ENCODE peak calls at places on chromosome 19, in ten cellular contexts. Q is AG04449; P is Daoy; J is cardiac muscle cell; D is amniotic epithelial cell; B is HS-5; G is GM12865; E is HFF-Myc; Z is CD4-positive, alpha-beta memory T cell; Y is heart right ventricle. L is an unnamed sample.

GRCh38 chr19:38559428-38560401 is 58.0 kb downstream of the MAP4K1 start:
- DNase-seq in Q (no peak), P (no peak), J (no peak), D (peak; percentile 31), B (no peak), G (peak; percentile 96), E (no peak), Z (peak; percentile 47), Y (no peak), L (peak; percentile 21)

GRCh38 chr19:16198363-16198636 is 589 bp downstream of the AP1M1 start:
- DNase-seq in Q (no peak), P (no peak), J (no peak), D (no peak), B (no peak), G (no peak), E (no peak), Z (no peak), Y (no peak), L (no peak)

GRCh38 chr19:17036640-17037039 is 10.0 kb upstream of the CPAMD8 start:
- DNase-seq in Q (no peak), P (no peak), J (no peak), D (no peak), B (no peak), G (no peak), E (no peak), Z (no peak), Y (no peak), L (no peak)

GRCh38 chr19:15468675-15469512 is 4.5 kb upstream of the RASAL3 start:
- DNase-seq in Q (no peak), P (no peak), J (no peak), D (no peak), B (no peak), G (no peak), E (no peak), Z (no peak), Y (no peak), L (no peak)

GRCh38 chr19:41192574-41193419 is at the start of gene CYP2S1:
- DNase-seq in Q (no peak), P (peak; percentile 65), J (peak; percentile 11), D (no peak), B (no peak), G (no peak), E (no peak), Z (peak; percentile 17), Y (no peak), L (no peak)

GRCh38 chr19:16249826-16250434 is 52.2 kb downstream of the AP1M1 start:
- DNase-seq in Q (peak; percentile 28), P (no peak), J (peak; percentile 27), D (peak; percentile 34), B (peak; percentile 2), G (no peak), E (peak; percentile 32), Z (no peak), Y (no peak), L (no peak)

GRCh38 chr19:4830768-4831265 is 695 bp downstream of the TICAM1 start:
- DNase-seq in Q (no peak), P (no peak), J (no peak), D (no peak), B (no peak), G (no peak), E (no peak), Z (no peak), Y (no peak), L (no peak)

GRCh38 chr19:47109177-47109540 is 4.4 kb downstream of the ZC3H4 start:
- DNase-seq in Q (no peak), P (no peak), J (no peak), D (no peak), B (no peak), G (no peak), E (no peak), Z (no peak), Y (no peak), L (no peak)

GRCh38 chr19:31974941-31975340 is 370.5 kb upstream of the ZNF507 start:
- DNase-seq in Q (no peak), P (no peak), J (no peak), D (no peak), B (no peak), G (no peak), E (no peak), Z (no peak), Y (no peak), L (no peak)

GRCh38 chr19:3712663-3713531 is 4.7 kb downstream of the TJP3 start:
- DNase-seq in Q (no peak), P (no peak), J (no peak), D (no peak), B (no peak), G (no peak), E (no peak), Z (no peak), Y (no peak), L (no peak)

GRCh38 chr19:15038304-15038703 is 11.0 kb upstream of the CASP14 start:
- DNase-seq in Q (no peak), P (no peak), J (no peak), D (no peak), B (no peak), G (no peak), E (no peak), Z (no peak), Y (no peak), L (no peak)

GRCh38 chr19:55536951-55537740 is at the start of gene SBK2:
- DNase-seq in Q (no peak), P (no peak), J (no peak), D (no peak), B (no peak), G (no peak), E (no peak), Z (no peak), Y (no peak), L (no peak)

GRCh38 chr19:32203161-32203560 is 142.2 kb upstream of the ZNF507 start:
- DNase-seq in Q (no peak), P (no peak), J (no peak), D (no peak), B (no peak), G (no peak), E (no peak), Z (no peak), Y (no peak), L (no peak)

GRCh38 chr19:15218501-15218900 is 13.7 kb downstream of the EPHX3 start:
- DNase-seq in Q (no peak), P (no peak), J (no peak), D (peak; percentile 19), B (no peak), G (no peak), E (no peak), Z (no peak), Y (no peak), L (no peak)

GRCh38 chr19:36573948-36574726 is 1.0 kb upstream of the ZNF529 start:
- DNase-seq in Q (peak; percentile 3), P (no peak), J (peak; percentile 35), D (peak; percentile 38), B (peak; percentile 1), G (peak; percentile 33), E (no peak), Z (no peak), Y (no peak), L (no peak)

GRCh38 chr19:43624933-43625332 is 5.5 kb upstream of the ZNF428 start:
- DNase-seq in Q (no peak), P (no peak), J (peak; percentile 57), D (peak; percentile 74), B (no peak), G (peak; percentile 82), E (no peak), Z (peak; percentile 78), Y (peak; percentile 21), L (no peak)

GRCh38 chr19:3506384-3507340 is 551 bp downstream of the FZR1 start:
- DNase-seq in Q (no peak), P (peak; percentile 35), J (no peak), D (no peak), B (no peak), G (peak; percentile 35), E (no peak), Z (peak; percentile 25), Y (peak; percentile 33), L (no peak)

GRCh38 chr19:1155352-1156304 is 18.4 kb downstream of the SBNO2 start:
- DNase-seq in Q (no peak), P (no peak), J (peak; percentile 53), D (peak; percentile 49), B (no peak), G (no peak), E (no peak), Z (no peak), Y (no peak), L (no peak)

GRCh38 chr19:2185734-2186070 is 22.0 kb downstream of the DOT1L start:
- DNase-seq in Q (no peak), P (no peak), J (no peak), D (no peak), B (no peak), G (no peak), E (no peak), Z (no peak), Y (no peak), L (no peak)

GRCh38 chr19:7831452-7831851 is 1.4 kb downstream of the EVI5L start:
- DNase-seq in Q (no peak), P (peak; percentile 73), J (peak; percentile 43), D (no peak), B (no peak), G (no peak), E (no peak), Z (no peak), Y (no peak), L (no peak)

GRCh38 chr19:49436381-49437017 is 4.8 kb downstream of the SLC17A7 start:
- DNase-seq in Q (no peak), P (peak; percentile 73), J (no peak), D (no peak), B (no peak), G (peak; percentile 79), E (no peak), Z (no peak), Y (no peak), L (no peak)

L was measured in kidney epithelial cell.